ENCODE peak calls at places on chromosomes 6 and 20, in four cellular contexts. U is A549; H is hepatocyte; C is CD8-positive, alpha-beta T cell. F is an unnamed sample.

GRCh38 chr6:3904518-3904917 is 55.3 kb downstream of the FAM50B start:
- DNase-seq in U (no peak), H (no peak), C (no peak), F (no peak)

GRCh38 chr6:158797331-158798202 is 21.6 kb downstream of the EZR start:
- DNase-seq in U (no peak), H (no peak), C (no peak), F (no peak)

GRCh38 chr6:151051164-151051563 is 185.7 kb downstream of the MTHFD1L start:
- DNase-seq in U (no peak), H (no peak), C (no peak), F (no peak)

GRCh38 chr6:24547243-24547642 is 52.5 kb downstream of the ALDH5A1 start:
- DNase-seq in U (no peak), H (peak), C (peak), F (no peak)

GRCh38 chr6:139361211-139361610 is 13.2 kb downstream of the CITED2 start:
- DNase-seq in U (no peak), H (no peak), C (no peak), F (no peak)

GRCh38 chr6:163751032-163751525 is 336.6 kb downstream of the QKI start:
- DNase-seq in U (no peak), H (no peak), C (no peak), F (no peak)

GRCh38 chr20:50578778-50579165 is 68.6 kb downstream of the PTPN1 start:
- DNase-seq in U (no peak), H (no peak), C (no peak), F (no peak)

GRCh38 chr6:150711584-150712501 is 112.2 kb downstream of the PLEKHG1 start:
- DNase-seq in U (no peak), H (no peak), C (no peak), F (no peak)

GRCh38 chr20:5621305-5621704 is 128.9 kb upstream of the SHLD1 start:
- DNase-seq in U (no peak), H (peak), C (no peak), F (no peak)

GRCh38 chr6:111843347-111844147 is 29.7 kb downstream of the FYN start:
- DNase-seq in U (no peak), H (no peak), C (peak), F (no peak)

GRCh38 chr6:14824835-14825223 is 421.0 kb upstream of the JARID2 start:
- DNase-seq in U (no peak), H (no peak), C (no peak), F (no peak)

GRCh38 chr6:105326838-105327745 is 75.8 kb downstream of the PREP start:
- DNase-seq in U (peak), H (no peak), C (no peak), F (no peak)

GRCh38 chr20:23091741-23092408 is 5.8 kb upstream of the CD93 start:
- DNase-seq in U (no peak), H (no peak), C (no peak), F (no peak)

GRCh38 chr6:121482004-121482693 is 46.7 kb downstream of the GJA1 start:
- DNase-seq in U (peak), H (no peak), C (no peak), F (no peak)

GRCh38 chr6:31971279-31971992 is 502 bp downstream of the DXO start:
- DNase-seq in U (no peak), H (no peak), C (no peak), F (no peak)

GRCh38 chr6:111872521-111873177 is 603 bp downstream of the FYN start:
- DNase-seq in U (no peak), H (peak), C (peak), F (no peak)

GRCh38 chr20:1263853-1264252 is 2.2 kb upstream of the SNPH start:
- DNase-seq in U (no peak), H (no peak), C (no peak), F (no peak)

GRCh38 chr20:56875052-56875663 is 246.1 kb downstream of the TFAP2C start:
- DNase-seq in U (peak), H (peak), C (no peak), F (no peak)

GRCh38 chr6:17714879-17715860 is 8.4 kb upstream of the NUP153 start:
- DNase-seq in U (peak), H (peak), C (no peak), F (no peak)

GRCh38 chr20:51285684-51286083 is 256.8 kb downstream of the NFATC2 start:
- DNase-seq in U (no peak), H (no peak), C (no peak), F (no peak)

GRCh38 chr6:75643173-75643572 is 41.5 kb downstream of the SENP6 start:
- DNase-seq in U (no peak), H (no peak), C (no peak), F (no peak)

GRCh38 chr6:142946924-142947701 is 2.1 kb upstream of the HIVEP2 start:
- DNase-seq in U (peak), H (peak), C (peak), F (peak)

GRCh38 chr6:144279484-144280150 is 5.5 kb upstream of the UTRN start:
- DNase-seq in U (no peak), H (no peak), C (no peak), F (no peak)

GRCh38 chr20:50089140-50089786 is 23.7 kb downstream of the UBE2V1 start:
- DNase-seq in U (no peak), H (no peak), C (no peak), F (no peak)

GRCh38 chr6:31495580-31495979 is 2.4 kb upstream of the MICB start:
- DNase-seq in U (no peak), H (no peak), C (no peak), F (no peak)

GRCh38 chr6:11381801-11382513 is 149.5 kb upstream of the NEDD9 start:
- DNase-seq in U (no peak), H (no peak), C (peak), F (no peak)

GRCh38 chr6:42045538-42046460 is 4.5 kb upstream of the TAF8 start:
- DNase-seq in U (peak), H (peak), C (peak), F (peak)

GRCh38 chr20:64109831-64110391 is 2.5 kb upstream of the NPBWR2 start:
- DNase-seq in U (no peak), H (no peak), C (no peak), F (no peak)

GRCh38 chr6:137977814-137978213 is 110.8 kb downstream of the TNFAIP3 start:
- DNase-seq in U (no peak), H (no peak), C (no peak), F (no peak)

GRCh38 chr6:115729036-115729435 is 331.7 kb downstream of the FRK start:
- DNase-seq in U (no peak), H (no peak), C (no peak), F (no peak)

GRCh38 chr6:95228636-95229035 is 348.7 kb upstream of the MANEA start:
- DNase-seq in U (no peak), H (no peak), C (no peak), F (no peak)

GRCh38 chr20:32089637-32090330 is 19.7 kb upstream of the TM9SF4 start:
- DNase-seq in U (no peak), H (no peak), C (no peak), F (no peak)

GRCh38 chr20:51481311-51481997 is 61.1 kb downstream of the NFATC2 start:
- DNase-seq in U (no peak), H (no peak), C (no peak), F (no peak)

GRCh38 chr6:76682842-76683241 is 610.4 kb upstream of the IMPG1 start:
- DNase-seq in U (peak), H (peak), C (no peak), F (no peak)

GRCh38 chr6:47633141-47633540 is 65.2 kb upstream of the ADGRF4 start:
- DNase-seq in U (peak), H (peak), C (no peak), F (no peak)

GRCh38 chr6:11460001-11460668 is 77.4 kb upstream of the TMEM170B start:
- DNase-seq in U (peak), H (no peak), C (no peak), F (no peak)

GRCh38 chr6:28134015-28134414 is 7.7 kb upstream of the ZKSCAN8 start:
- DNase-seq in U (peak), H (peak), C (no peak), F (no peak)

DNA sequence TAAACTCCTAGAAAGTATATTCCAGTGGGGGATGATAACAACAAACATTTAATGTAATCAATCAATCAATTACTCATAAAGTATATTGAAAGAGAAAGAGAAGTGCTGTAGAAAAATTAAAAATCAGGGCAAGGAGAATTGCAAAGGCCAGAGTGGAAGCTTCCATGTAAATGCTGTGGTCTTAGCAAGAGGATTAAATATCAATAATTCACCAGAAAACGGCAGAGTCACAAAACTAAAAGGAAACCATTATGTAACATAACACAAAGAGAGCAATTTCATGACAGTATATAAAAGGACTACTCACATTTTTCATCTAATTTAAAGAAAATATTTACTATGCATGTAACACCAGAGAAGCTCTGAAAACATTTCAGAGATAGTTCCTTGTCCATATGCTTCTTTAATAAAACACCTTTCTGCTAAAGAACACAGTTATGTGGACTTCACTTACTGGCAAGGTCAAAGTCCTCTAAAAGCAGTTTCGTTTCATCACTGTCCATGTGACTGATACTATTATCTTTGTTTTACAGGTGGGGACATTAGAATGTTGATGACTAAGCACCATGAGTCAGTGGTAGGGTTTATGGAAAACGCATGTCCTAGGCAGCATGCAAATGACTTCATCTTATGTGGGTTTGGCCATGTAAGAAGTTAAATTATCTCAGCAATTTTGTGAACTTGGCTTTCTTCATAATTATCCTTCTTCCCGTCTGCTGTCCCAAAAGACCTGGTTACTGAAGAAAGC is 185.7 kb upstream of the TENT5A start:
- DNase-seq in U (peak), H (peak), C (no peak), F (no peak)
- H3K4me3 ChIP-seq in U (no peak), H (peak), C (no peak), F (no peak)

GRCh38 chr6:125974214-125974866 is 12.0 kb upstream of the TRMT11 start:
- DNase-seq in U (peak), H (peak), C (no peak), F (no peak)

GRCh38 chr6:125962900-125963497 is 6.4 kb downstream of the HINT3 start:
- DNase-seq in U (no peak), H (no peak), C (no peak), F (no peak)

GRCh38 chr6:125970760-125971159 is 14.2 kb downstream of the HINT3 start:
- DNase-seq in U (no peak), H (no peak), C (no peak), F (no peak)

GRCh38 chr6:125966569-125966968 is 10.0 kb downstream of the HINT3 start:
- DNase-seq in U (no peak), H (no peak), C (no peak), F (no peak)

DNA sequence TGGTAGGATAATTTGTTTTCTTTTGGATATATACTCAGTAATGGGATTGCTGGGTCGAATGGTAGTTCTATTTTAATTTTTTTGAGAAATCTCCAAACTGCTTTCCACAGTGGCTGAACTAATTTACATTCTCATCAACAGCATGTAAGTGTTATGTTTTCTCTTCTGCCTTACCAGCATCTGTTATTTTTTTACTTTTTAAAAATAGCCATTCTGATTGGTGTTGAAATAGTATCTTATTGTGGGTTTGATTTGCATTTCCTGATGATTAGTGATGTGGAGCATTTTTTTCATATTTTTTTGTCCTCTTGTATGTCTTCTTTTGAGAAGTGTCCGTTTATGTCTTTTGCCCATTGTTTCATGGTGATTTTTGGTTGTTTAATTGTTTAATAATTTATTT is 11.9 kb downstream of the HINT3 start:
- DNase-seq in U (no peak), H (no peak), C (no peak), F (no peak)
- H3K27ac ChIP-seq in U (no peak), H (no peak), C (no peak), F (no peak)

GRCh38 chr6:136547871-136548270 is 2.4 kb downstream of the MAP7 start:
- DNase-seq in U (no peak), H (no peak), C (no peak), F (no peak)
- H3K4me3 ChIP-seq in U (peak), H (no peak), C (no peak), F (no peak)

GRCh38 chr20:36085686-36086267 is 68.8 kb upstream of the EPB41L1 start:
- DNase-seq in U (peak), H (peak), C (no peak), F (no peak)
- H3K27ac ChIP-seq in U (peak), H (peak), C (no peak), F (no peak)

GRCh38 chr6:13711726-13712484 is at the start of gene RANBP9:
- DNase-seq in U (peak), H (peak), C (peak), F (peak)

GRCh38 chr6:13710552-13711383 is 867 bp downstream of the RANBP9 start:
- DNase-seq in U (no peak), H (peak), C (no peak), F (no peak)

GRCh38 chr6:13709698-13710551 is 1.7 kb downstream of the RANBP9 start:
- DNase-seq in U (no peak), H (peak), C (no peak), F (no peak)

GRCh38 chr6:13711384-13711725 is 280 bp downstream of the RANBP9 start:
- DNase-seq in U (no peak), H (no peak), C (no peak), F (no peak)

DNA sequence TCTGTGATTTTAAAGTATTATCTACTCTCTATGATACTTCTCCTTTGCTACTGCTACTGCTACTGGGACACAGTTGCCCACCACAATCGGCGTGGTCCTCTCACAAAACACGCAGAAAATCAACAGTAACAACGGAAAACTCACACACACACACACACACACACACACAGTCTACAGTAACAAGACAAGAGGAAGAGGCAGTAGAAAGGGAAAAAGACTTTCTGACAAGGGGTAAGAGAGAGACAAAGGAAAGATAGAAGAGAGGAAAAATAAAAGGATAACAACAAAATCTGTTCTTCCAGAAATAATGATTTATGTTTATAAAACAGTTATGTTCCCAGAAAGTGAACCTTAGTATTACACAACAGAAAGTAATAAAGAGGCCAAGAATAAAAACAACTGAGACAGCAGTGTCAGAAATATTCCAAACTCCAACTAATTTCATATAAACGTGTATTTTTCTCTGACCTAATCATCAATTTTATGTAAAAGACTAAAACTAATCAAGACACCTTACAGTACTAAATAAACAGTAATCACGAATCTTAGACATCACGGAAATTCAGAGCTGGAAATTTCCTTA is 2.9 kb downstream of the RANBP9 start:
- DNase-seq in U (no peak), H (no peak), C (no peak), F (no peak)
- H3K4me3 ChIP-seq in U (peak), H (peak), C (peak), F (peak)

GRCh38 chr6:128491041-128491642 is 29.3 kb downstream of the PTPRK start:
- DNase-seq in U (no peak), H (no peak), C (no peak), F (no peak)

GRCh38 chr6:128487055-128487454 is 33.3 kb downstream of the PTPRK start:
- DNase-seq in U (no peak), H (peak), C (no peak), F (no peak)

GRCh38 chr6:128491643-128492206 is 28.7 kb downstream of the PTPRK start:
- DNase-seq in U (no peak), H (no peak), C (no peak), F (no peak)

GRCh38 chr6:128483472-128484135 is 36.8 kb downstream of the PTPRK start:
- DNase-seq in U (no peak), H (no peak), C (no peak), F (no peak)

DNA sequence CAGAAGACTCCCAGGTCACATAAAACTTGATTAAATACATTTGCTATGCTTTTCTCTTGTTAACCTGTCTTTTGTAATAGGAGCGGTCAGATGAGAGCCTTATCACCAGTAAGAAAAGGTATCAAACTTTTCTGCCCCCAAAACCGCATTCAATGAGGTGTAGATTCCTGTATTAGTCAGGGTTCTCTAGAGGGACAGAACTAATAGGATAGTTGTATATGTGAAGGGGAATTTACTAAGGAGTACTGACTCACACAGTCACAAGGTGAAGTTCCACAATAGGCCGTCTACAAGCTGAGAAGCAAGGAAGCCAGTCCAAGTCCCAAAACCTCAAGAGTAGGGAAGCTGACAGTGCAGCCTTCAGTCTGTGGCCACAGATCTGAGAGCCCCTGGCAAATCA is 32.7 kb downstream of the PTPRK start:
- DNase-seq in U (no peak), H (no peak), C (no peak), F (no peak)
- H3K27ac ChIP-seq in U (no peak), H (no peak), C (no peak), F (no peak)